ENCODE peak calls at places on chromosomes 13 and 19, in four cellular contexts. One of them, this sample, is unnamed.

GRCh38 chr19:18321729-18322091 is 1.2 kb downstream of the LSM4 start:
- DNase-seq in ecto neural progenitor cell: no peak
- DNase-seq in fibroblast of mammary gland: peak
- DNase-seq in stimulated activated CD8-positive, alpha-beta memory T cell treated with anti-CD3 and anti-CD28 coated beads, Interleukin-4, amount 100 ng/mL, for 24 hours: no peak
- DNase-seq in this sample: no peak

GRCh38 chr13:100513171-100513570 is 75.4 kb downstream of the GGACT start:
- DNase-seq in stimulated activated CD8-positive, alpha-beta memory T cell treated with anti-CD3 and anti-CD28 coated beads, Interleukin-4, amount 100 ng/mL, for 24 hours: no peak
- DNase-seq in fibroblast of mammary gland: no peak
- DNase-seq in ecto neural progenitor cell: no peak
- DNase-seq in this sample: no peak

GRCh38 chr19:32691952-32692726 is 518 bp downstream of the NUDT19 start:
- DNase-seq in stimulated activated CD8-positive, alpha-beta memory T cell treated with anti-CD3 and anti-CD28 coated beads, Interleukin-4, amount 100 ng/mL, for 24 hours: peak
- DNase-seq in ecto neural progenitor cell: no peak
- DNase-seq in fibroblast of mammary gland: peak
- DNase-seq in this sample: no peak

GRCh38 chr19:45621976-45622503 is 17.2 kb downstream of the EML2 start:
- DNase-seq in stimulated activated CD8-positive, alpha-beta memory T cell treated with anti-CD3 and anti-CD28 coated beads, Interleukin-4, amount 100 ng/mL, for 24 hours: no peak
- DNase-seq in fibroblast of mammary gland: no peak
- DNase-seq in ecto neural progenitor cell: no peak
- DNase-seq in this sample: no peak

GRCh38 chr13:88507909-88508308 is 836.7 kb downstream of the SLITRK5 start:
- DNase-seq in stimulated activated CD8-positive, alpha-beta memory T cell treated with anti-CD3 and anti-CD28 coated beads, Interleukin-4, amount 100 ng/mL, for 24 hours: no peak
- DNase-seq in fibroblast of mammary gland: no peak
- DNase-seq in ecto neural progenitor cell: no peak
- DNase-seq in this sample: no peak

GRCh38 chr19:35478794-35479193 is 11.5 kb downstream of the KRTDAP start:
- DNase-seq in stimulated activated CD8-positive, alpha-beta memory T cell treated with anti-CD3 and anti-CD28 coated beads, Interleukin-4, amount 100 ng/mL, for 24 hours: no peak
- DNase-seq in fibroblast of mammary gland: no peak
- DNase-seq in ecto neural progenitor cell: no peak
- DNase-seq in this sample: no peak

GRCh38 chr13:41178040-41178439 is 16.3 kb downstream of the KBTBD7 start:
- DNase-seq in stimulated activated CD8-positive, alpha-beta memory T cell treated with anti-CD3 and anti-CD28 coated beads, Interleukin-4, amount 100 ng/mL, for 24 hours: no peak
- DNase-seq in ecto neural progenitor cell: no peak
- DNase-seq in fibroblast of mammary gland: peak
- DNase-seq in this sample: no peak

GRCh38 chr13:46839399-46839798 is 42.4 kb upstream of the ESD start:
- DNase-seq in fibroblast of mammary gland: no peak
- DNase-seq in ecto neural progenitor cell: no peak
- DNase-seq in stimulated activated CD8-positive, alpha-beta memory T cell treated with anti-CD3 and anti-CD28 coated beads, Interleukin-4, amount 100 ng/mL, for 24 hours: no peak
- DNase-seq in this sample: no peak

This sample was measured in RWPE2.